ENCODE peak calls at places on chromosomes 13 and 19, in eight cellular contexts. L is M059J, R is memory B cell, Q is C1 segment of cervical spinal cord, A is SJCRH30, T is T-cell, J is NCI-H460, V is cardiac fibroblast. N is an unnamed sample.

GRCh38 chr19:9528757-9529336 is 9.6 kb downstream of the ZNF426 start:
- DNase-seq in L (peak; percentile 10), R (no peak), Q (no peak), A (no peak), T (no peak), J (no peak), V (peak; percentile 27), N (no peak)

GRCh38 chr19:18401580-18402112 is 4.2 kb upstream of the LRRC25 start:
- DNase-seq in L (peak; percentile 65), R (peak; percentile 43), Q (peak; percentile 13), A (peak; percentile 52), T (no peak), J (peak; percentile 52), V (peak; percentile 76), N (no peak)

GRCh38 chr13:52850396-52851152 is 2.1 kb upstream of the PCDH8 start:
- DNase-seq in L (peak; percentile 48), R (no peak), Q (peak; percentile 64), A (peak; percentile 81), T (no peak), J (peak; percentile 44), V (peak; percentile 34), N (peak; percentile 42)

GRCh38 chr13:96848275-96848674 is 146.0 kb downstream of the OXGR1 start:
- DNase-seq in L (no peak), R (no peak), Q (no peak), A (no peak), T (no peak), J (no peak), V (no peak), N (no peak)

GRCh38 chr19:33806434-33806881 is 9.8 kb downstream of the KCTD15 start:
- DNase-seq in L (no peak), R (no peak), Q (no peak), A (no peak), T (no peak), J (no peak), V (no peak), N (no peak)

GRCh38 chr13:33616130-33616529 is 201.8 kb upstream of the RFC3 start:
- DNase-seq in L (no peak), R (no peak), Q (no peak), A (no peak), T (no peak), J (no peak), V (no peak), N (no peak)

GRCh38 chr13:110306960-110307696 is at the start of the genes COL4A1 and COL4A2:
- DNase-seq in L (peak; percentile 75), R (no peak), Q (no peak), A (peak; percentile 70), T (no peak), J (no peak), V (peak; percentile 77), N (no peak)

GRCh38 chr19:8302734-8303133 is 5.4 kb downstream of the CD320 start:
- DNase-seq in L (no peak), R (no peak), Q (no peak), A (peak; percentile 3), T (no peak), J (no peak), V (no peak), N (no peak)

GRCh38 chr13:63351081-63351480 is 1935.4 kb upstream of the PCDH20 start:
- DNase-seq in L (no peak), R (no peak), Q (no peak), A (no peak), T (no peak), J (no peak), V (no peak), N (no peak)

GRCh38 chr19:49364083-49364687 is 508 bp downstream of the DKKL1 start:
- DNase-seq in L (no peak), R (no peak), Q (no peak), A (no peak), T (no peak), J (no peak), V (no peak), N (no peak)

GRCh38 chr13:52652980-52653303 is 306 bp downstream of the SUGT1 start:
- DNase-seq in L (no peak), R (no peak), Q (no peak), A (no peak), T (no peak), J (no peak), V (no peak), N (no peak)

GRCh38 chr13:114249062-114249461 is 14.4 kb downstream of the CDC16 start:
- DNase-seq in L (no peak), R (no peak), Q (no peak), A (no peak), T (no peak), J (no peak), V (no peak), N (no peak)

GRCh38 chr13:80239571-80240255 is 101.2 kb downstream of the SPRY2 start:
- DNase-seq in L (no peak), R (no peak), Q (no peak), A (no peak), T (no peak), J (no peak), V (no peak), N (no peak)

GRCh38 chr19:33186431-33186830 is 7.7 kb upstream of the LRP3 start:
- DNase-seq in L (no peak), R (no peak), Q (no peak), A (no peak), T (no peak), J (no peak), V (no peak), N (no peak)

GRCh38 chr19:1383311-1384084 is at the start of gene NDUFS7:
- DNase-seq in L (peak; percentile 81), R (peak; percentile 99), Q (peak; percentile 99), A (peak; percentile 88), T (peak; percentile 99), J (peak; percentile 75), V (peak; percentile 95), N (peak; percentile 92)

GRCh38 chr19:2711175-2711936 is 8.9 kb upstream of the GNG7 start:
- DNase-seq in L (peak; percentile 82), R (no peak), Q (no peak), A (no peak), T (no peak), J (no peak), V (peak; percentile 82), N (no peak)

GRCh38 chr13:110869805-110870706 is 44.8 kb downstream of the ANKRD10 start:
- DNase-seq in L (peak; percentile 100), R (no peak), Q (peak; percentile 60), A (peak; percentile 95), T (no peak), J (peak; percentile 99), V (peak; percentile 100), N (peak; percentile 49)

GRCh38 chr19:27805848-27806247 is 1407.1 kb downstream of the UQCRFS1 start:
- DNase-seq in L (no peak), R (no peak), Q (no peak), A (no peak), T (no peak), J (no peak), V (no peak), N (no peak)

GRCh38 chr13:23613971-23614370 is 43.8 kb downstream of the TNFRSF19 start:
- DNase-seq in L (no peak), R (no peak), Q (no peak), A (no peak), T (no peak), J (no peak), V (no peak), N (no peak)

GRCh38 chr13:24050292-24050711 is 110.2 kb upstream of the SPATA13 start:
- DNase-seq in L (peak; percentile 49), R (no peak), Q (peak; percentile 59), A (peak; percentile 63), T (no peak), J (no peak), V (peak; percentile 75), N (no peak)

GRCh38 chr13:40666058-40666904 is at the start of gene FOXO1:
- DNase-seq in L (peak; percentile 75), R (peak; percentile 91), Q (peak; percentile 85), A (peak; percentile 79), T (peak; percentile 86), J (peak; percentile 69), V (peak; percentile 78), N (peak; percentile 90)

GRCh38 chr13:65112123-65113075 is 2117.7 kb downstream of the PCDH9 start:
- DNase-seq in L (peak; percentile 2), R (no peak), Q (no peak), A (no peak), T (no peak), J (no peak), V (peak; percentile 7), N (no peak)

GRCh38 chr19:38164526-38164925 is 59.5 kb downstream of the DPF1 start:
- DNase-seq in L (no peak), R (no peak), Q (no peak), A (no peak), T (no peak), J (no peak), V (no peak), N (no peak)

GRCh38 chr13:19695829-19696228 is 62.4 kb downstream of the MPHOSPH8 start:
- DNase-seq in L (no peak), R (no peak), Q (no peak), A (no peak), T (no peak), J (no peak), V (no peak), N (no peak)

GRCh38 chr19:12676384-12676792 is 5.3 kb downstream of the DHPS start:
- DNase-seq in L (peak; percentile 80), R (peak; percentile 81), Q (peak; percentile 45), A (peak; percentile 94), T (peak; percentile 73), J (peak; percentile 71), V (peak; percentile 84), N (peak; percentile 78)

GRCh38 chr13:46663216-46663615 is 110.2 kb downstream of the LRCH1 start:
- DNase-seq in L (peak; percentile 16), R (no peak), Q (no peak), A (no peak), T (no peak), J (no peak), V (no peak), N (no peak)

GRCh38 chr19:2330632-2331284 is 2.3 kb downstream of the SPPL2B start:
- DNase-seq in L (no peak), R (no peak), Q (peak; percentile 42), A (peak; percentile 72), T (no peak), J (no peak), V (no peak), N (no peak)

GRCh38 chr13:94218537-94218936 is 260.9 kb downstream of the DCT start:
- DNase-seq in L (no peak), R (no peak), Q (no peak), A (no peak), T (no peak), J (no peak), V (no peak), N (no peak)

GRCh38 chr19:49073514-49074378 is 1.2 kb upstream of the KCNA7 start:
- DNase-seq in L (peak; percentile 45), R (no peak), Q (no peak), A (peak; percentile 73), T (no peak), J (no peak), V (peak; percentile 28), N (no peak)

GRCh38 chr19:49362926-49363264 is 679 bp upstream of the TEAD2 start:
- DNase-seq in L (no peak), R (no peak), Q (no peak), A (peak; percentile 66), T (no peak), J (no peak), V (no peak), N (no peak)

GRCh38 chr13:47000166-47000565 is 103.3 kb upstream of the HTR2A start:
- DNase-seq in L (peak; percentile 23), R (no peak), Q (no peak), A (no peak), T (no peak), J (no peak), V (no peak), N (no peak)